ENCODE peak calls at places on chromosomes 4 and X, in six cellular contexts. P, S, I, T, D and R are unnamed samples.

GRCh38 chr4:2799971-2800690 is 7.2 kb downstream of the SH3BP2 start:
- DNase-seq in I (peak), T (no peak), P (no peak), D (peak), S (no peak), R (no peak)

GRCh38 chr4:128385683-128386304 is 98.2 kb upstream of the PGRMC2 start:
- DNase-seq in I (peak), T (no peak), D (no peak), S (no peak), P (no peak), R (no peak)

GRCh38 chrX:69096963-69097362 is 68.3 kb downstream of the PJA1 start:
- DNase-seq in D (no peak), T (no peak), S (no peak), P (no peak), I (no peak), R (no peak)

GRCh38 chrX:3717742-3718420 is 4.4 kb upstream of the PRKX start:
- DNase-seq in T (no peak), I (no peak), P (no peak), S (no peak), D (no peak), R (no peak)

GRCh38 chrX:9707306-9708015 is 58.2 kb downstream of the GPR143 start:
- DNase-seq in S (no peak), D (peak), P (no peak), T (no peak), I (no peak), R (no peak)

GRCh38 chr4:658031-658667 is 15.9 kb downstream of the ATP5ME start:
- DNase-seq in T (no peak), I (no peak), P (no peak), S (no peak), D (peak), R (no peak)

GRCh38 chr4:63169836-63170235 is 1239.4 kb downstream of the TECRL start:
- DNase-seq in T (no peak), P (no peak), I (no peak), S (no peak), D (no peak), R (no peak)

GRCh38 chrX:122582280-122582679 is 601.8 kb upstream of the GRIA3 start:
- DNase-seq in D (no peak), I (no peak), P (no peak), T (no peak), S (no peak), R (no peak)

GRCh38 chrX:24259544-24260240 is 54.2 kb downstream of the SUPT20HL2 start:
- DNase-seq in I (peak), T (no peak), S (peak), P (peak), D (no peak), R (peak)

GRCh38 chrX:67610282-67610681 is 66.5 kb downstream of the AR start:
- DNase-seq in I (no peak), D (no peak), P (no peak), T (no peak), S (no peak), R (no peak)

GRCh38 chr4:163161536-163162205 is 5.0 kb downstream of the NAF1 start:
- DNase-seq in P (no peak), T (no peak), I (no peak), S (no peak), D (no peak), R (no peak)

GRCh38 chr4:55819634-55820033 is at the start of gene EXOC1L:
- DNase-seq in I (no peak), D (no peak), P (no peak), T (no peak), S (no peak), R (no peak)

GRCh38 chr4:144666539-144667175 is 20.7 kb downstream of the HHIP start:
- DNase-seq in I (no peak), S (no peak), D (no peak), T (no peak), P (no peak), R (no peak)

GRCh38 chr4:40736910-40737309 is 12.8 kb upstream of the NSUN7 start:
- DNase-seq in T (no peak), D (no peak), P (peak), S (peak), I (peak), R (peak)

GRCh38 chr4:77586953-77587383 is 18.7 kb upstream of the CXCL13 start:
- DNase-seq in I (no peak), D (no peak), P (no peak), S (peak), T (no peak), R (no peak)

GRCh38 chr4:145619639-145619996 is 433 bp downstream of the MMAA start:
- DNase-seq in P (no peak), S (peak), D (peak), T (no peak), I (peak), R (peak)

GRCh38 chrX:1661048-1661921 is 46.4 kb downstream of the ASMT start:
- DNase-seq in T (peak), I (no peak), P (no peak), D (peak), S (peak), R (no peak)

GRCh38 chrX:135477576-135477975 is 42.9 kb upstream of the INTS6L start:
- DNase-seq in T (no peak), I (peak), P (peak), S (peak), D (no peak), R (peak)

GRCh38 chr4:24897639-24898038 is 15.2 kb downstream of the CCDC149 start:
- DNase-seq in I (no peak), P (no peak), S (no peak), D (no peak), T (no peak), R (no peak)

GRCh38 chr4:1584498-1584897 is 99.6 kb downstream of the FAM53A start:
- DNase-seq in D (peak), S (no peak), T (no peak), I (no peak), P (no peak), R (no peak)

GRCh38 chrX:104137496-104137895 is 19.3 kb downstream of the SLC25A53 start:
- DNase-seq in S (no peak), P (no peak), T (no peak), I (no peak), D (no peak), R (no peak)

GRCh38 chrX:41145920-41146608 is 60.8 kb downstream of the USP9X start:
- DNase-seq in S (no peak), I (peak), D (no peak), T (no peak), P (no peak), R (no peak)

GRCh38 chr4:17058506-17058905 is 160.1 kb upstream of the LDB2 start:
- DNase-seq in S (no peak), D (no peak), I (no peak), T (no peak), P (no peak), R (no peak)

GRCh38 chr4:39922389-39922788 is 55.3 kb downstream of the PDS5A start:
- DNase-seq in I (no peak), S (no peak), P (no peak), D (no peak), T (no peak), R (no peak)

GRCh38 chr4:24793219-24794005 is 2.0 kb upstream of the SOD3 start:
- DNase-seq in P (no peak), I (peak), T (no peak), S (no peak), D (no peak), R (no peak)

GRCh38 chr4:931960-932712 is at the start of the genes GAK and TMEM175:
- DNase-seq in D (peak), P (peak), S (peak), T (peak), I (peak), R (peak)

GRCh38 chr4:116724249-116724648 is 361.1 kb downstream of the TRAM1L1 start:
- DNase-seq in I (no peak), T (no peak), D (no peak), P (no peak), S (no peak), R (no peak)